ENCODE peak calls at places on chromosome 5, in nine cellular contexts. T is AG09309; U is mucosa of descending colon; F is GM12865; Y is CD8-positive, alpha-beta memory T cell; I is fibroblast of pulmonary artery; W is fibroblast of mammary gland; E is naive thymus-derived CD4-positive, alpha-beta T cell; J is heart right ventricle. K is an unnamed sample.
A peak's percentile ranks its signal among the peaks of the same experiment; 100 is the strongest.

GRCh38 chr5:67043789-67044511 is 152.6 kb downstream of the CD180 start:
- DNase-seq in T (no peak), U (no peak), F (no peak), Y (no peak), I (no peak), W (no peak), E (no peak), J (no peak), K (no peak)

GRCh38 chr5:95644351-95645042 is 2.1 kb upstream of the RFESD start:
- DNase-seq in T (no peak), U (no peak), F (peak; percentile 81), Y (peak; percentile 38), I (peak; percentile 76), W (peak; percentile 67), E (peak; percentile 43), J (no peak), K (no peak)

GRCh38 chr5:143403607-143404415 is at the start of gene NR3C1:
- DNase-seq in T (peak; percentile 64), U (peak; percentile 92), F (peak; percentile 95), Y (peak; percentile 90), I (peak; percentile 89), W (peak; percentile 81), E (peak; percentile 92), J (peak; percentile 91), K (peak; percentile 49)

GRCh38 chr5:157560560-157560959 is 15.0 kb downstream of the ADAM19 start:
- DNase-seq in T (no peak), U (no peak), F (no peak), Y (no peak), I (peak; percentile 51), W (no peak), E (no peak), J (no peak), K (no peak)

GRCh38 chr5:179135006-179135405 is 74.8 kb downstream of the ZNF354C start:
- DNase-seq in T (no peak), U (peak; percentile 16), F (no peak), Y (no peak), I (no peak), W (no peak), E (no peak), J (no peak), K (no peak)

GRCh38 chr5:17132444-17133083 is 84.9 kb upstream of the BASP1 start:
- DNase-seq in T (no peak), U (no peak), F (peak; percentile 18), Y (no peak), I (peak; percentile 67), W (peak; percentile 60), E (no peak), J (no peak), K (no peak)

GRCh38 chr5:173627860-173628392 is 11.5 kb upstream of the BOD1 start:
- DNase-seq in T (no peak), U (no peak), F (no peak), Y (no peak), I (no peak), W (no peak), E (no peak), J (no peak), K (no peak)

GRCh38 chr5:170219615-170220014 is 13.2 kb upstream of the C5orf58 start:
- DNase-seq in T (peak; percentile 71), U (no peak), F (no peak), Y (no peak), I (peak; percentile 34), W (peak; percentile 72), E (no peak), J (no peak), K (peak; percentile 36)

GRCh38 chr5:1910861-1911772 is 28.4 kb upstream of the IRX4 start:
- DNase-seq in T (no peak), U (no peak), F (no peak), Y (no peak), I (no peak), W (no peak), E (no peak), J (no peak), K (no peak)

GRCh38 chr5:16776611-16777251 is 159.4 kb downstream of the MYO10 start:
- DNase-seq in T (no peak), U (no peak), F (no peak), Y (no peak), I (no peak), W (peak; percentile 18), E (no peak), J (peak; percentile 26), K (peak; percentile 33)

GRCh38 chr5:14250094-14250777 is 107.1 kb downstream of the TRIO start:
- DNase-seq in T (no peak), U (peak; percentile 69), F (no peak), Y (no peak), I (peak; percentile 86), W (peak; percentile 84), E (no peak), J (peak; percentile 55), K (peak; percentile 72)

GRCh38 chr5:76714771-76715483 is 999 bp upstream of the F2R start:
- DNase-seq in T (no peak), U (no peak), F (no peak), Y (peak; percentile 21), I (no peak), W (no peak), E (no peak), J (peak; percentile 36), K (no peak)

GRCh38 chr5:42579320-42579719 is 156.1 kb downstream of the GHR start:
- DNase-seq in T (no peak), U (no peak), F (no peak), Y (no peak), I (peak; percentile 5), W (peak; percentile 78), E (no peak), J (no peak), K (no peak)

GRCh38 chr5:147446528-147446927 is 63.3 kb downstream of the DPYSL3 start:
- DNase-seq in T (no peak), U (no peak), F (no peak), Y (no peak), I (no peak), W (peak; percentile 67), E (no peak), J (no peak), K (no peak)

GRCh38 chr5:127228540-127229184 is 61.9 kb upstream of the MEGF10 start:
- DNase-seq in T (no peak), U (no peak), F (no peak), Y (no peak), I (no peak), W (no peak), E (no peak), J (no peak), K (no peak)

GRCh38 chr5:172866802-172867748 is 33.0 kb downstream of the ERGIC1 start:
- DNase-seq in T (no peak), U (no peak), F (no peak), Y (no peak), I (no peak), W (peak; percentile 71), E (no peak), J (peak; percentile 80), K (no peak)

GRCh38 chr5:144040615-144041394 is 129.7 kb downstream of the YIPF5 start:
- DNase-seq in T (no peak), U (no peak), F (no peak), Y (no peak), I (no peak), W (no peak), E (no peak), J (no peak), K (no peak)

GRCh38 chr5:128491291-128491690 is 46.8 kb downstream of the FBN2 start:
- DNase-seq in T (no peak), U (no peak), F (peak; percentile 19), Y (no peak), I (peak; percentile 56), W (peak; percentile 52), E (no peak), J (no peak), K (no peak)

GRCh38 chr5:126868961-126869451 is 92.1 kb downstream of the LMNB1 start:
- DNase-seq in T (no peak), U (no peak), F (no peak), Y (no peak), I (peak; percentile 54), W (no peak), E (peak; percentile 35), J (peak; percentile 46), K (no peak)

GRCh38 chr5:36836831-36837230 is 39.7 kb upstream of the NIPBL start:
- DNase-seq in T (no peak), U (no peak), F (no peak), Y (no peak), I (no peak), W (no peak), E (no peak), J (no peak), K (no peak)

GRCh38 chr5:45038366-45038987 is 229.7 kb downstream of the MRPS30 start:
- DNase-seq in T (no peak), U (no peak), F (peak; percentile 59), Y (no peak), I (peak; percentile 33), W (peak; percentile 36), E (no peak), J (no peak), K (no peak)

GRCh38 chr5:55702612-55703345 is 9.3 kb downstream of the SLC38A9 start:
- DNase-seq in T (no peak), U (no peak), F (peak; percentile 16), Y (no peak), I (no peak), W (no peak), E (no peak), J (no peak), K (no peak)
- H3K4me3 ChIP-seq in T (no peak overlapping the region), U (no peak overlapping the region), F (no peak overlapping the region), Y (no peak overlapping the region), I (no peak overlapping the region), W (no peak overlapping the region), E (no peak overlapping the region), J (no peak overlapping the region), K (no peak overlapping the region)

GRCh38 chr5:88873447-88873846 is 9.5 kb downstream of the MEF2C start:
- DNase-seq in T (no peak), U (no peak), F (peak; percentile 67), Y (no peak), I (no peak), W (peak; percentile 10), E (no peak), J (no peak), K (no peak)
- H3K4me3 ChIP-seq in T (no peak overlapping the region), U (no peak overlapping the region), F (peak overlapping the region; percentile 94), Y (no peak overlapping the region), I (no peak overlapping the region), W (no peak overlapping the region), E (no peak overlapping the region), J (peak overlapping the region; percentile 14), K (no peak overlapping the region)

GRCh38 chr5:133919148-133920136 is 49.0 kb downstream of the C5orf15 start:
- DNase-seq in T (no peak), U (no peak), F (no peak), Y (no peak), I (no peak), W (no peak), E (no peak), J (no peak), K (no peak)
- H3K4me3 ChIP-seq in T (no peak overlapping the region), U (no peak overlapping the region), F (no peak overlapping the region), Y (no peak overlapping the region), I (no peak overlapping the region), W (no peak overlapping the region), E (no peak overlapping the region), J (no peak overlapping the region), K (no peak overlapping the region)

GRCh38 chr5:134427540-134428041 is 15.9 kb upstream of the CDKN2AIPNL start:
- DNase-seq in T (no peak), U (no peak), F (no peak), Y (no peak), I (no peak), W (no peak), E (no peak), J (no peak), K (no peak)
- H3K4me3 ChIP-seq in T (no peak overlapping the region), U (no peak overlapping the region), F (no peak overlapping the region), Y (no peak overlapping the region), I (no peak overlapping the region), W (no peak overlapping the region), E (no peak overlapping the region), J (no peak overlapping the region), K (no peak overlapping the region)

GRCh38 chr5:116300016-116300601 is 215.3 kb downstream of the COMMD10 start:
- DNase-seq in T (no peak), U (no peak), F (no peak), Y (no peak), I (peak; percentile 26), W (peak; percentile 14), E (no peak), J (no peak), K (peak; percentile 41)
- H3K4me3 ChIP-seq in T (no peak overlapping the region), U (no peak overlapping the region), F (no peak overlapping the region), Y (no peak overlapping the region), I (no peak overlapping the region), W (no peak overlapping the region), E (no peak overlapping the region), J (no peak overlapping the region), K (no peak overlapping the region)